ENCODE peak calls at places on chromosomes 7 and 10, in ten cellular contexts. H, W, R, A, O, P, N, E, F and M are unnamed samples.

GRCh38 chr7:157073335-157073734 is 62.9 kb upstream of the MNX1 start:
- DNase-seq in H (no peak), W (no peak), R (no peak), A (no peak), O (no peak), P (no peak), N (no peak), E (no peak), F (no peak), M (no peak)

GRCh38 chr7:73906874-73907273 is 45.9 kb downstream of the TMEM270 start:
- DNase-seq in H (no peak), W (no peak), R (no peak), A (no peak), O (no peak), P (no peak), N (no peak), E (no peak), F (no peak), M (no peak)

GRCh38 chr10:21756707-21757600 is 222.9 kb downstream of the MLLT10 start:
- DNase-seq in H (no peak), W (no peak), R (no peak), A (no peak), O (no peak), P (no peak), N (no peak), E (no peak), F (no peak), M (no peak)

GRCh38 chr7:132102942-132103341 is 473.3 kb downstream of the PLXNA4 start:
- DNase-seq in H (no peak), W (no peak), R (no peak), A (no peak), O (no peak), P (no peak), N (no peak), E (no peak), F (no peak), M (no peak)

GRCh38 chr7:116407165-116407564 is 92.4 kb upstream of the CAV2 start:
- DNase-seq in H (no peak), W (no peak), R (no peak), A (no peak), O (no peak), P (no peak), N (no peak), E (no peak), F (no peak), M (no peak)

GRCh38 chr7:17371656-17372524 is 73.4 kb downstream of the AHR start:
- DNase-seq in H (no peak), W (no peak), R (no peak), A (no peak), O (no peak), P (no peak), N (no peak), E (no peak), F (no peak), M (no peak)

GRCh38 chr7:30656611-30657010 is 25.6 kb downstream of the CRHR2 start:
- DNase-seq in H (no peak), W (no peak), R (no peak), A (no peak), O (no peak), P (no peak), N (no peak), E (no peak), F (no peak), M (no peak)

GRCh38 chr10:75733135-75733890 is 301.9 kb downstream of the LRMDA start:
- DNase-seq in H (no peak), W (no peak), R (no peak), A (no peak), O (no peak), P (no peak), N (no peak), E (no peak), F (no peak), M (no peak)

GRCh38 chr7:130037703-130038102 is 13.5 kb downstream of the ZC3HC1 start:
- DNase-seq in H (no peak), W (no peak), R (no peak), A (no peak), O (no peak), P (no peak), N (no peak), E (no peak), F (no peak), M (no peak)

GRCh38 chr10:32065871-32066270 is 9.6 kb upstream of the KIF5B start:
- DNase-seq in H (no peak), W (no peak), R (no peak), A (no peak), O (no peak), P (no peak), N (no peak), E (no peak), F (no peak), M (no peak)

GRCh38 chr10:35752469-35753450 is 110.7 kb upstream of the FZD8 start:
- DNase-seq in H (no peak), W (no peak), R (no peak), A (no peak), O (no peak), P (no peak), N (peak), E (no peak), F (no peak), M (no peak)

GRCh38 chr10:95303535-95303934 is 12.7 kb upstream of the PDLIM1 start:
- DNase-seq in H (no peak), W (no peak), R (no peak), A (no peak), O (no peak), P (no peak), N (no peak), E (no peak), F (no peak), M (no peak)

GRCh38 chr10:17144757-17145156 is 15.1 kb upstream of the CUBN start:
- DNase-seq in H (no peak), W (no peak), R (no peak), A (no peak), O (peak), P (no peak), N (no peak), E (no peak), F (no peak), M (no peak)

GRCh38 chr7:158428842-158429753 is 158.5 kb downstream of the PTPRN2 start:
- DNase-seq in H (no peak), W (no peak), R (no peak), A (no peak), O (no peak), P (no peak), N (no peak), E (no peak), F (no peak), M (no peak)

GRCh38 chr7:126940723-126941307 is 311.9 kb downstream of the GRM8 start:
- DNase-seq in H (no peak), W (no peak), R (no peak), A (no peak), O (no peak), P (no peak), N (no peak), E (no peak), F (no peak), M (no peak)